ENCODE peak calls at places on chromosome 14, in eight cellular contexts. C is IMR-90, L is sigmoid colon, Z is PC-3, X is HAP-1, S is BE2C, H is GM23338, J is ovary. Y is an unnamed sample. For H3K4me1, the result is how much of the 10 kb centered on the place peaks cover.

GRCh38 chr14:86787782-86788181 is 1205.2 kb downstream of the GALC start:
- DNase-seq in H (no peak), Z (peak), C (peak), L (no peak), X (no peak), S (peak), J (no peak), Y (peak)

GRCh38 chr14:52769889-52770288 is 21.5 kb downstream of the GNPNAT1 start:
- DNase-seq in X (no peak), Z (peak), S (no peak), L (no peak), J (no peak), H (no peak), C (no peak), Y (no peak)

GRCh38 chr14:32559595-32559994 is 230.5 kb downstream of the AKAP6 start:
- DNase-seq in H (no peak), J (no peak), X (peak), L (no peak), C (no peak), S (no peak), Z (no peak), Y (no peak)

GRCh38 chr14:92645841-92646478 is 102.5 kb downstream of the LGMN start:
- DNase-seq in S (no peak), C (peak), J (no peak), H (no peak), X (no peak), L (no peak), Z (peak), Y (no peak)

GRCh38 chr14:54435500-54435981 is 5.6 kb downstream of the CNIH1 start:
- DNase-seq in L (no peak), C (peak), J (no peak), Z (peak), X (no peak), H (no peak), S (no peak), Y (no peak)

GRCh38 chr14:93536945-93537344 is 106.2 kb downstream of the UNC79 start:
- DNase-seq in S (peak), H (peak), L (no peak), X (no peak), J (no peak), Z (peak), C (no peak), Y (no peak)

GRCh38 chr14:106518054-106518943 is 991.9 kb downstream of the TMEM121 start:
- DNase-seq in J (no peak), C (no peak), H (peak), S (peak), L (no peak), Z (no peak), X (no peak), Y (peak)

GRCh38 chr14:93033983-93034670 is 81.6 kb downstream of the ITPK1 start:
- DNase-seq in J (no peak), Z (no peak), C (no peak), L (no peak), S (peak), X (no peak), H (peak), Y (peak)

GRCh38 chr14:87899228-87899627 is 93.8 kb downstream of the GALC start:
- DNase-seq in Z (no peak), S (no peak), J (no peak), X (no peak), H (no peak), L (no peak), C (no peak), Y (no peak)

GRCh38 chr14:31300296-31300695 is 92.7 kb upstream of the HECTD1 start:
- DNase-seq in L (no peak), H (peak), C (no peak), Z (peak), S (no peak), J (no peak), X (no peak), Y (no peak)

GRCh38 chr14:30874999-30875787 is 834 bp downstream of the COCH start:
- DNase-seq in H (peak), L (no peak), Z (no peak), C (no peak), S (no peak), J (no peak), X (no peak), Y (no peak)

GRCh38 chr14:85316701-85317100 is 213.2 kb upstream of the FLRT2 start:
- DNase-seq in L (no peak), X (no peak), S (no peak), Z (no peak), C (peak), J (no peak), H (no peak), Y (no peak)

GRCh38 chr14:22656945-22657711 is 13.0 kb upstream of the OR6J1 start:
- DNase-seq in Z (no peak), J (no peak), S (no peak), X (no peak), H (no peak), C (peak), L (no peak), Y (peak)

GRCh38 chr14:89912667-89913211 is 41.8 kb downstream of the EFCAB11 start:
- DNase-seq in L (no peak), H (peak), C (peak), Z (peak), X (peak), J (no peak), S (no peak), Y (no peak)

GRCh38 chr14:98189077-98189476 is 1082.9 kb downstream of the BCL11B start:
- DNase-seq in L (no peak), X (no peak), S (no peak), Z (no peak), J (no peak), H (no peak), C (no peak), Y (no peak)

DNA sequence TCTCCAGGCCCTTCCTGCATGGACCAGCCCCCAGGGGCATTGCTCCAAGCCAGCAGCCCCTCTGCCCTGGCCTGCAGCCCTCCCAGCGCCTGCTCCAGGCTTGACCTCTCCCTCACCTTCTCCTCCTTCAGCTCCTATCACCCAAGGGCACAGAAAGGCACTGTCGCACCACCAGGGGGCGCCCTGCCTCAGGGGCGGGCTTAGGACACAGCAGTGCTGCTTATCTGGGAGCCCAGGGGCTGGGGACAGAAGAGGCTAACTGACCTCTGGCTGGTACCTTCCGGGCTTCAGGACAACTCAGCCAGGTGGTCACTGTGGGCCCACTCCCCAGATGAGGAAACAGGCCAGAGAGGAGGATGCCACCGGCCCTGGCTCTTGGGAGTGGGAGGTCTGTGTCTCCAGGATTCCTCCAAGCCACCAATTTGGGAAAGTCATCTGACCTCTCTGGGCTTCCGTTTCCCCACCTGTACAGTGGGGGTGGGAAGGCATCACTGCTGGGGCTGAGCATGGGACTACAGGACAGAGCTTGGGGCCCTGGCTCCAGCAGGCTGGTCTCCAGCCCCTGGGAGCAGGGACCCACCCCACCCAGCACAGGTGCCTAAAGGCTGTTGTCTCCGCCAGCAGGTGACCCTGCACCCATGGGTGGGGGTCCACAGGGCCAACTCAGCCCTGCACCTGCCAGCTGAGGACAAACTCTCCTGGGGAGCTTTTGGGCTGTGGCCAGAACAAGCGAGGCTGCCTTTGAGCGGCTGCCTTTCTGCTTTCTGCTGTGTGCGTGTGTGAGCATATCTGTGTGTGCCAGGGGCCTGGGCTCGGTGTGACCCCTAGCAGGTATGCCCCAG is 25.5 kb upstream of the GPR132 start:
- DNase-seq in H (peak), L (peak), C (peak), Z (peak), X (peak), S (peak), J (peak), Y (peak)
- H3K4me1 ChIP-seq in H (under half), L (half or more), C (under half), Z (under half), X (under half), S (under half), J (under half), Y (under half)

DNA sequence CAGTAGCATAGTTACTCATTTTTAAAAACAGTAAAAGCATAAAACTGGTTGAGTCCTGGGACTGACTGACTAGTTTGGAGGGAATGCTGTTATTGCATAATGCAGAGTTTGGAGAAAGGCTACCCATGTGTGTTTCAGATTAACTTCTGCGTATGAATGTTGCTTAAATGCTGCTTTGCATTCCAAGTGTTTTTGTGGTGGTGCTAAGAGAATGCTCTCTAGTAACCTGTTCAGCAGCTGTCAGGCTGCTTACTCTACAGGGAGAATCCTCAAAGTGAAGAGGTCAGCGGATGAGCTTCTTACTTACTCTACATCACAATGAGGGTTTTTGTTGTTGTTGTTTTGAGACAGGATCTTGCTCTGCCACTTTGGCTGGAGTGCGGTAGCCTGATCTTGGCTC is 4.3 kb downstream of the DLST start:
- DNase-seq in L (no peak), H (peak), J (no peak), S (no peak), C (peak), X (no peak), Z (no peak), Y (no peak)
- H3K4me1 ChIP-seq in L (half or more), H (half or more), J (under half), S (under half), C (under half), X (under half), Z (under half), Y (under half)

DNA sequence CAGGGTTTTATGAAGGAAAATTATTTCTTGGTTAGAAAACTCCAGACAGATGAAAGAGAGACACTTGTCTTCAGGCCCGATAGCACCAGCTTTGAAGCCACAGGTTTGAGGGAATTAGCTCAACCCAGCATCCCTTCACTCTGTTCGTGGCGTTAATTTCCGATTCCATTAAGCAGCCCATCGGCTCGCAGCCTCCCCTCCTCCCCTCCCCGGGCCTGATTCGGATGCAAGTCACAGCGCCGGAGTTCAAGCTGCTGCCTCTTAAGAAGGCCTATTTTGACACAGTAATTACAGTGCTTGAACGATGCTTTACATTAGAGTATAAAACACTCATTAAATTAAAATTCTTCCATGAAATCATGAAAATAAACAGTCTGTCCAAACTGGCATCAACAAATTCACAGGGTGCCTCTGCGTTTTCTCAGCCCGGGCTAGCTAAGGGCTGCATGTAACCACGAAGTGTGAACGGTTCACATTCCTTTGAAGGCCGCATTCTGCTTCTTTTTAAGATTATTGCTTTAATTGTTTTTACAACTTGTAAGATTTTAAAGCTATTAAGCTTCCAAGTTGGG is 145.8 kb downstream of the DICER1 start:
- DNase-seq in S (no peak), X (no peak), C (no peak), L (peak), J (no peak), H (peak), Z (no peak), Y (no peak)
- H3K4me1 ChIP-seq in S (under half), X (under half), C (under half), L (under half), J (under half), H (under half), Z (under half), Y (under half)

DNA sequence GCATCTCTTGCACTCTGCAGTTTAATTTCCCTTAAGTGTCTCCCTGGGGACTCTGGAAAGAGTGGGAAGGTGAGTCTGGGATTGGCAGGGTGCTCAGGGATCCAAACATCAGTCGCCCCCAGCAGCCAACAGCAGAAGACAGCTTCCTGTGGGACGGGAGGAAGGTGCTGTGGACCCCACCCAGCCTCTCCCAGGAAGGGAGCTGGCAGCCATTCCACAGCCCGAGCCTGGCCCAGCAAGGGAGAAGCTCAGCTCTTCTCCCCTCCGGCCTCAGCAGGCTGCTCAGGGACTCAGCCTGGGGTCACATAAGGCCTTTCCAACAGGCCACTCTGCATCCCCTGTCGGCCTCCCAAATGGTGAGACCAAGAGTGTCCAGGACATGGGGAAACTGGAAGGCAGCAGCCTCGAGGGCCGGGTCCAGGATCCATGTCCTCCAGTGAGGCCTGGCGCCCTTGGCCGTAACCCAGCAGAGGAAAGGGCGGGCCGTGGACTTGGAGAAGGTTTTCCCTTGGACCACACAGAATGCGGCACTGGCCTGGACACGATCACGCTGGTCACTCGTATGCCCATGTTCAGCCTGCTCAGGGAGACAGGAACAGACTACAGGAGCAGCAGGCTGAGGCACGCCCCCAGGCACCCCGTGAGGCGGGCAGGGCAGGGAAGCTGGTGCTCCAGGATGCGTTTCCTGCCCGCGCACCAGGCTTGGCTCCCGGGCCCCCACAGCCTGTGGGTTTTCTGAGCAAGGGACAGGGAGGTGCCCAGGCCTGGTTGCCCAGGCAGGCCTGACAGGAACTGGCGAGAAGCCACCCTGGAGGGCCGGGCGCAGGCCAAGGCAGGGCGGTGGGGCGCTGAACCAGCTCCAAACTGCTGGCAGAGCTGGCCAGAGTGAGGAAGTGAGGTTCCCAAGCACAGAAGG is 3.5 kb downstream of the XRCC3 start:
- DNase-seq in X (no peak), S (peak), J (no peak), Z (peak), L (peak), C (no peak), H (no peak), Y (no peak)
- H3K4me1 ChIP-seq in X (under half), S (under half), J (under half), Z (under half), L (under half), C (under half), H (under half), Y (under half)

GRCh38 chr14:55589171-55589570 is 9.2 kb downstream of the KTN1 start:
- DNase-seq in H (no peak), J (no peak), L (no peak), C (no peak), X (no peak), Z (peak), S (no peak), Y (no peak)
- H3K4me1 ChIP-seq in H (half or more), J (under half), L (half or more), C (under half), X (half or more), Z (half or more), S (under half), Y (under half)

DNA sequence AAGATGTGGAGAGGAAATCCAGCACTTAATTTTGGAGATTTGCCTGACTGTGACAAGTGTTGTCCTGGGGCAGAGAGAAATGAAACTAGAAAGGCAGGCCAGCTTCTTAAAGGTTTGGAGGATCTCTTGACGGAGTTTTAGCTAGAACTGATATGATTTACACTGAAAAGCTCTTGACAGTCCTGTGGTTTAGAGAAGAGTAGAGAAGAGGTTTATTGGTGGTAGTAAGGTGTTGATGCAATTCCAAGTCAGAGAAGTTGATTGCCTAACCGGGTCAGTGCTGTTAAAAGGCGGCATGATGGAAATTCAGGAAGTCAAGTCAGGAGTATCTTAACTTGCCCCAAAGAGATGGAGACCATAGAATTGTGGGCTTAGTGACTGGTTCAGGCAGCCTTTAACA is 89.0 kb upstream of the TRAF3 start:
- DNase-seq in J (no peak), Z (no peak), X (no peak), C (no peak), L (no peak), S (no peak), H (no peak), Y (no peak)
- H3K4me1 ChIP-seq in J (under half), Z (under half), X (under half), C (under half), L (under half), S (under half), H (under half), Y (under half)

GRCh38 chr14:73774671-73775070 is 60.5 kb upstream of the PNMA1 start:
- DNase-seq in C (no peak), J (no peak), H (no peak), L (peak), Z (no peak), X (no peak), S (no peak), Y (no peak)
- H3K4me1 ChIP-seq in C (under half), J (under half), H (under half), L (half or more), Z (under half), X (under half), S (under half), Y (under half)

DNA sequence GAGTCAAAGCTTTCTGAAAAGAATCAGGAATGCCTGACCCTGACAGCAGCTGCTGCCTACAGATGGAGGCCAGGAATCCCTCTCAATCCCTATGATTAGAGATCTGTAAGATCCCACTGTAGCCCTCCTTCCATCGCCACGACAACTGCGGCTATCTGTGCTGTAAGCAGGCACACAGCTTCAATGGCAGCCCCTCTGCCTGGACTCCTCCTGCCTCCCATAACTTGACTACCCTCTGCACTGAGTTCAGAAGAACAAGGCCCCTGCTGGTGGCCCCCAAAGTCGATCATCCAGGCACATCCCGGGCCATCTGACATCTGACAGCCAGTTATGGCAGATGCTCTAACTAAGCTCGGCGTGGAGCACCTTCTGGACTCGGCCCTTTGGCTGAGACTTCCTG is 2.9 kb downstream of the CLMN start:
- DNase-seq in L (no peak), H (no peak), J (no peak), S (peak), C (no peak), Z (no peak), X (no peak), Y (peak)
- H3K4me1 ChIP-seq in L (under half), H (under half), J (under half), S (under half), C (under half), Z (under half), X (under half), Y (half or more)